ENCODE peak calls at places on chromosomes 11 and 22, in eight cellular contexts. X, P, K, Y, G, U, W and D are unnamed samples.

GRCh38 chr11:26522912-26523610 is 49.0 kb downstream of the MUC15 start:
- DNase-seq in U (no peak), X (no peak), K (no peak), P (no peak), G (peak; percentile 6), W (no peak), Y (no peak), D (peak; percentile 14)

GRCh38 chr22:29647954-29648737 is 44.7 kb downstream of the NF2 start:
- DNase-seq in K (no peak), G (no peak), Y (no peak), W (no peak), X (no peak), P (no peak), U (no peak), D (no peak)

GRCh38 chr11:102421262-102421661 is 31.3 kb downstream of the TMEM123 start:
- DNase-seq in X (no peak), K (no peak), U (no peak), Y (no peak), P (no peak), G (no peak), W (no peak), D (no peak)

GRCh38 chr11:73508243-73509176 is 89.4 kb downstream of the FAM168A start:
- DNase-seq in G (no peak), X (no peak), Y (no peak), U (no peak), K (no peak), W (no peak), P (no peak), D (no peak)

GRCh38 chr11:95283653-95284052 is 52.7 kb upstream of the SESN3 start:
- DNase-seq in X (no peak), K (no peak), W (no peak), Y (no peak), G (no peak), U (no peak), P (no peak), D (no peak)

GRCh38 chr11:7904910-7905309 is 26.2 kb downstream of the OR10A6 start:
- DNase-seq in Y (no peak), K (no peak), P (no peak), X (no peak), G (peak; percentile 69), U (no peak), W (no peak), D (no peak)

GRCh38 chr11:73358071-73358470 is 18.1 kb upstream of the RELT start:
- DNase-seq in P (no peak), U (no peak), K (no peak), Y (no peak), W (no peak), G (peak; percentile 56), X (no peak), D (no peak)

GRCh38 chr22:48585916-48586798 is 1241.5 kb downstream of the BRD1 start:
- DNase-seq in K (no peak), Y (no peak), X (no peak), P (no peak), U (no peak), G (no peak), W (no peak), D (no peak)

GRCh38 chr11:32706985-32707736 is 87.3 kb downstream of the CCDC73 start:
- DNase-seq in P (no peak), K (no peak), G (peak; percentile 82), X (no peak), U (no peak), W (no peak), Y (no peak), D (no peak)

GRCh38 chr11:46719543-46720218 is 668 bp downstream of the F2 start:
- DNase-seq in Y (no peak), W (no peak), P (no peak), X (no peak), U (no peak), K (no peak), G (no peak), D (no peak)

GRCh38 chr11:46721286-46721685 is 2.3 kb downstream of the F2 start:
- DNase-seq in P (peak; percentile 4), X (no peak), K (no peak), U (no peak), Y (no peak), W (no peak), G (no peak), D (no peak)

GRCh38 chr11:46718155-46719019 is 626 bp upstream of the F2 start:
- DNase-seq in U (no peak), K (peak; percentile 23), P (no peak), X (no peak), G (no peak), W (no peak), Y (peak; percentile 77), D (no peak)

GRCh38 chr11:46722566-46723358 is 3.7 kb downstream of the F2 start:
- DNase-seq in W (no peak), U (no peak), P (no peak), Y (no peak), G (no peak), K (no peak), X (no peak), D (no peak)

DNA sequence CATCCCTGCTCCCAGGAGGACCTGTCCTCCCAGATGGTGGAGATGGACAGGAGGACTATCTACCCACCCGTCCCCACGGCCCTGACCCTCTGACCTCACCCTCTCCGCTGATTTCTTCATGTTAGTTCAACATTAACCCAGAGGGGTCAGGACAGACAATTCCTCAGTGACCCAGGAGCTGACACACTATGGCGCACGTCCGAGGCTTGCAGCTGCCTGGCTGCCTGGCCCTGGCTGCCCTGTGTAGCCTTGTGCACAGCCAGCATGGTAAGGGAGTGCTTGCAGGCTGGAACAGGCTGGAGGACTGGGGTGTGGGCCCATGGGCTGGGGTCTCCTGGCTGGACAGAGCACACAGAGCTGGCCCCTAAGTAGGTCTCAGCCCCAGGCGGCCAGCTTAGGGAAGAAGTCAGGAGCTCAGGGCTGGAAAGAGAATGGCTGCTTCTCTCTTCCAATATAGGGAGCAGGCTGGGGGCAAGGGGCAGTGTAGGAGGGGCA is at the start of gene F2:
- DNase-seq in U (no peak), P (no peak), G (no peak), K (no peak), W (no peak), Y (no peak), X (no peak), D (no peak)
- TF ChIP-seq POLR2A in U (no peak), P (no peak), G (no peak), K (no peak), W (no peak), Y (no peak), X (no peak), D (no peak)

GRCh38 chr11:62444271-62444833 is 25.5 kb downstream of the SCGB1A1 start:
- DNase-seq in W (peak; percentile 82), U (peak; percentile 64), P (peak; percentile 85), X (peak; percentile 80), K (peak; percentile 26), G (peak; percentile 75), Y (peak; percentile 30), D (peak; percentile 48)
- TF ChIP-seq POLR2A in W (peak; percentile 21), U (no peak), P (no peak), X (no peak), K (no peak), G (peak; percentile 56), Y (no peak), D (no peak)

DNA sequence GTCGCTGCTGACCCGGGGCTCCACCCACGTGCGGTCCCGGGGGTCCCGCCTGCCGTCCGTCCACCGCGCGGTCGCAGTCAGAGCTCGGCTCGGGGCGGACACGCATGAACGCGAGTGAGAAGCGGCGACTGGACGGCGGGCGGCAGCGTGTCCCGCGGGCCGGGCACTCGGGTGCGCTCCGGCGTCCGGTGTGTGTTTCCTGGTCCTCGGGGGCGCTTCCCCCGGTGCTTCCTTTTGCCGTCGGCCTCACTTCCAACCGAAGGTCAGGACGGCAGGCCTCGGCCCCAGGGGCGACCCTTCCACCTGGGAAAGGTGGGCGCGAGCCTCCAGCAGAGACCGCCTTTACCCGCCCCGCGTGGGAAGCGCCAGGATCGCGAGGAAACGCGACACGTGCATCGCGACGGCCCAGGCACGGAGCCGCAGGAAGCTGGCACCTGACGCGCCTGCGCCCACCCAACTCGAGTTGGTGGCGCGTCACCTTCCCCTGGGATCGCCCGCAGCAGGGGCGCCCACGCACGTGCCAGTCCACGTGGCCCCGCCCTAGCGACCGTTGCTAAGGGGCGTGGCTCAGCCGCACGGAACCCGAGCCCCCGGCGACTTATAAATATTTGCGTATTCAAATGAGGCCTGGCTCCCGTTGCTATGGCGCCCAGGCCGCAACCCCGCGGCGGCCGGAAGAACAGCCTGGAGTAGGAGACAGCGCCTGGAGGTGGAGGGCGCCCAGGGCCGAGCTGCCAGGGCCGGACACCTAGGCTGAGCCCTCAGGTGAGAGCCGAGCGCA is at the start of gene LRRC56:
- DNase-seq in G (peak; percentile 77), Y (peak; percentile 94), K (peak; percentile 94), P (peak; percentile 98), X (peak; percentile 84), W (peak; percentile 60), U (peak; percentile 74), D (peak; percentile 92)
- TF ChIP-seq POLR2A in G (peak; percentile 49), Y (no peak), K (peak; percentile 61), P (no peak), X (no peak), W (no peak), U (no peak), D (no peak)

GRCh38 chr11:122820158-122820557 is 18.1 kb upstream of the CRTAM start:
- DNase-seq in X (no peak), Y (no peak), K (no peak), P (no peak), G (no peak), W (no peak), U (no peak), D (no peak)

GRCh38 chr11:122822241-122822640 is 16.1 kb upstream of the CRTAM start:
- DNase-seq in P (no peak), W (no peak), U (no peak), G (no peak), X (no peak), Y (no peak), K (no peak), D (no peak)

GRCh38 chr11:122823564-122823963 is 14.7 kb upstream of the CRTAM start:
- DNase-seq in G (no peak), Y (no peak), K (no peak), W (no peak), P (no peak), U (no peak), X (no peak), D (no peak)
- TF ChIP-seq POLR2A in G (no peak), Y (no peak), K (no peak), W (no peak), P (no peak), U (no peak), X (no peak), D (no peak)

DNA sequence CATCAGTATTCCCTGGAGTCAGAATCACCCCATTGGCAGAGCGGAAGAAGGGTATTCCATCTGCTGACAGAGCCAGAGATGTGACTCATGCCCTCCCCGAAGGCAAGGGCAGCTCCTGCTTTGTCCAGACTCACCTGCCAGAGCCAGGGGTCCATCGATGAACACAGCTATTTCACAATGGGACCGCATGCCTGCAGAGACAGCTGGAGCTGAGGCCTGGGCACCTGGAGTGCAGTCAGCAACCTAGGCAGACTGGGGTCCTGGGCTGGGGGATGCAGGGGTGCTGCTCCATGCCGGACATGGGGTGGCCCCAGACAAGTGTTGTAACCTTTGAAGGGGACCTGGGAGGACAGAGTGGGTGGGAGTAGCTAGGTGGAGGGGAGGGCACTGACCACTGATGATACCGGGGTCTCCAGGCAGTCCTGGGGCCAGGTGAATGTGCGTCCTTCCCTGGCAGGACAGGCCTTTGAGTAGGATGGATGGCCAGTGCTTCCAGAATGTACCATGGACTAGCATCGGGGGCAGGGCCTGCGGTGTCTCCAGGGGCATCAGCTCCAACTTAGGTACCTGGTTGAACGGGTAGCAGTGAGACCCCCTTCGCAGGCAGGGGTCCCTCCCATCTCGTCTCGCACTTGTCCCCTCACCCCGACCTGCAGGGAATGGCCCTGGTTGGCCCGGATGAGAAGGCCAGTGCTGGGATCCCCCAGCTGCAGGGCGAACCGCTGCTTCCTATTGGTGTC is 1.7 kb downstream of the TRPT1 start:
- DNase-seq in P (peak; percentile 84), U (no peak), Y (no peak), K (no peak), G (no peak), W (peak; percentile 19), X (peak; percentile 31), D (no peak)
- TF ChIP-seq POLR2A in P (no peak), U (no peak), Y (no peak), K (no peak), G (no peak), W (no peak), X (no peak), D (no peak)